ENCODE peak calls at places on chromosomes 13 and 19, in five cellular contexts. One of them, this sample, is unnamed.

GRCh38 chr13:114099918-114100445 is 32.4 kb downstream of the RASA3 start:
- DNase-seq in prostate gland: no peak
- DNase-seq in lung: no peak
- DNase-seq in pancreas: peak; percentile 64
- DNase-seq in Peyer's patch: peak; percentile 46
- DNase-seq in this sample: no peak

GRCh38 chr19:8304841-8305621 is 3.1 kb downstream of the CD320 start:
- DNase-seq in Peyer's patch: peak; percentile 47
- DNase-seq in lung: peak; percentile 27
- DNase-seq in prostate gland: peak; percentile 3
- DNase-seq in pancreas: peak; percentile 52
- DNase-seq in this sample: no peak

GRCh38 chr19:39832341-39833083 is 1.4 kb downstream of the DYRK1B start:
- DNase-seq in prostate gland: no peak
- DNase-seq in pancreas: no peak
- DNase-seq in Peyer's patch: no peak
- DNase-seq in lung: no peak
- DNase-seq in this sample: no peak

GRCh38 chr13:29065142-29065541 is 245.0 kb downstream of the MTUS2 start:
- DNase-seq in Peyer's patch: no peak
- DNase-seq in pancreas: no peak
- DNase-seq in prostate gland: no peak
- DNase-seq in lung: no peak
- DNase-seq in this sample: no peak

GRCh38 chr19:30784850-30785459 is 412.8 kb downstream of the ZNF536 start:
- DNase-seq in pancreas: peak; percentile 81
- DNase-seq in lung: peak; percentile 60
- DNase-seq in prostate gland: peak; percentile 32
- DNase-seq in Peyer's patch: peak; percentile 66
- DNase-seq in this sample: peak; percentile 14

GRCh38 chr13:46593403-46593802 is 40.4 kb downstream of the LRCH1 start:
- DNase-seq in pancreas: no peak
- DNase-seq in lung: no peak
- DNase-seq in Peyer's patch: no peak
- DNase-seq in prostate gland: no peak
- DNase-seq in this sample: no peak

GRCh38 chr19:37304190-37304883 is 66.6 kb upstream of the ZNF527 start:
- DNase-seq in pancreas: peak; percentile 70
- DNase-seq in prostate gland: no peak
- DNase-seq in Peyer's patch: no peak
- DNase-seq in lung: no peak
- DNase-seq in this sample: no peak

GRCh38 chr13:51797664-51798488 is 6.1 kb downstream of the DHRS12 start:
- DNase-seq in pancreas: no peak
- DNase-seq in prostate gland: peak; percentile 75
- DNase-seq in Peyer's patch: peak; percentile 80
- DNase-seq in lung: peak; percentile 56
- DNase-seq in this sample: no peak

GRCh38 chr19:44988896-44989563 is 12.2 kb upstream of the RELB start:
- DNase-seq in prostate gland: peak; percentile 40
- DNase-seq in lung: peak; percentile 61
- DNase-seq in Peyer's patch: peak; percentile 88
- DNase-seq in pancreas: peak; percentile 78
- DNase-seq in this sample: peak; percentile 51

GRCh38 chr13:82905071-82905470 is 977.2 kb downstream of the SLITRK1 start:
- DNase-seq in Peyer's patch: no peak
- DNase-seq in pancreas: no peak
- DNase-seq in prostate gland: no peak
- DNase-seq in lung: no peak
- DNase-seq in this sample: no peak

GRCh38 chr19:40754611-40755247 is 3.7 kb downstream of the SNRPA start:
- DNase-seq in pancreas: no peak
- DNase-seq in lung: no peak
- DNase-seq in Peyer's patch: peak; percentile 84
- DNase-seq in prostate gland: no peak
- DNase-seq in this sample: no peak

GRCh38 chr19:41753936-41754529 is 1.3 kb upstream of the CEACAM6 start:
- DNase-seq in prostate gland: peak; percentile 50
- DNase-seq in pancreas: peak; percentile 70
- DNase-seq in Peyer's patch: peak; percentile 85
- DNase-seq in lung: peak; percentile 70
- DNase-seq in this sample: no peak

GRCh38 chr13:29859971-29860370 is 9.6 kb upstream of the UBL3 start:
- DNase-seq in prostate gland: no peak
- DNase-seq in pancreas: no peak
- DNase-seq in Peyer's patch: no peak
- DNase-seq in lung: no peak
- DNase-seq in this sample: no peak

GRCh38 chr13:94548382-94549240 is 47.3 kb downstream of the TGDS start:
- DNase-seq in pancreas: peak; percentile 77
- DNase-seq in lung: no peak
- DNase-seq in prostate gland: peak; percentile 36
- DNase-seq in Peyer's patch: peak; percentile 80
- DNase-seq in this sample: peak; percentile 41

GRCh38 chr19:15371786-15372380 is 7.7 kb downstream of the AKAP8 start:
- DNase-seq in pancreas: no peak
- DNase-seq in Peyer's patch: no peak
- DNase-seq in lung: no peak
- DNase-seq in prostate gland: no peak
- DNase-seq in this sample: no peak

GRCh38 chr19:19278315-19278714 is 5.2 kb upstream of the TM6SF2 start:
- DNase-seq in Peyer's patch: no peak
- DNase-seq in pancreas: no peak
- DNase-seq in lung: no peak
- DNase-seq in prostate gland: no peak
- DNase-seq in this sample: no peak

GRCh38 chr13:106566682-106567420 is 1.1 kb downstream of the ARGLU1 start:
- DNase-seq in lung: peak; percentile 75
- DNase-seq in prostate gland: peak; percentile 54
- DNase-seq in Peyer's patch: peak; percentile 78
- DNase-seq in pancreas: no peak
- DNase-seq in this sample: peak; percentile 23

GRCh38 chr13:68927387-68928026 is 1180.1 kb upstream of the ATXN8OS start:
- DNase-seq in lung: no peak
- DNase-seq in Peyer's patch: no peak
- DNase-seq in prostate gland: no peak
- DNase-seq in pancreas: no peak
- DNase-seq in this sample: no peak

GRCh38 chr13:66354880-66355279 is 875.3 kb downstream of the PCDH9 start:
- DNase-seq in lung: no peak
- DNase-seq in pancreas: no peak
- DNase-seq in prostate gland: no peak
- DNase-seq in Peyer's patch: no peak
- DNase-seq in this sample: no peak

GRCh38 chr13:110773480-110773879 is 60.0 kb downstream of the ING1 start:
- DNase-seq in lung: no peak
- DNase-seq in Peyer's patch: no peak
- DNase-seq in pancreas: no peak
- DNase-seq in prostate gland: no peak
- DNase-seq in this sample: no peak
- TF ChIP-seq CTCF in lung: no peak
- TF ChIP-seq CTCF in Peyer's patch: no peak
- TF ChIP-seq CTCF in pancreas: no peak
- TF ChIP-seq CTCF in prostate gland: no peak
- TF ChIP-seq CTCF in this sample: no peak

DNA sequence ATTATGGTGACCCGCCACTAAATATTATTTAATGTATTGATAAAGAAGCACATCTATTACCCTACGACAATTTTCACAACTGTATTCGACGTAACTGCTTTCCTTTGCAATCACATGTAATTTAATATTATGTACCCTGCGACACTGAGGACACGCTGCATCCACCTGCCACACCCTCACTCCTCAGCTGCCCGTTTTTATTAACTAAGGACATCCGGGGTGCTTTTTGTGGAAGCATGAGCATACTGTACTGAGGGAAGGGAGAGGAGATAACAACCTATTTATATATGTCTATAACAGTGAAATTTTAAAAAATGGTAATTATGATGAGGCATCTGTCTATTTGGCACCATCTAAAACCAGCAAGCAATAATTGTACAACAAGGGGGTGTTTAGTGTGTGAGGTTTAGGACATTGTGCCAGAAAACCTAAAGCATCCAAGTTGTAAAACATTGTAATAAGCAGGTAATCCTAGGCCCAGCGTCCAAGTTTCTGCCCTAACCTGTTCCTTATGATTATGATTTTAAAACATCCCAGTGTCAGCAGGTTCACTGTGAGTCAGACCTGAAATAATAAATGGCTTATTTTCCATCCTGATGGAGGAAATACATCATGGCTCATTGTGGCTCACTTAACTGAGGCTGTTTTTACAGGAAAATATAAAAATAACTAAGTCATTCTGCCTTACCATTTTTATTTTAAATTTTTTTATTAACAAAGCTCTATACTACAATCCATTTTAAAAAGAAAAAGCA is 56.3 kb downstream of the FOXO1 start:
- DNase-seq in prostate gland: no peak
- DNase-seq in pancreas: no peak
- DNase-seq in Peyer's patch: no peak
- DNase-seq in lung: no peak
- DNase-seq in this sample: peak; percentile 81
- H3K4me1 ChIP-seq in prostate gland: peaks cover 11% of the 10 kb centered on the region
- H3K4me1 ChIP-seq in pancreas: peaks cover 26% of the 10 kb centered on the region
- H3K4me1 ChIP-seq in Peyer's patch: no peaks in the 10 kb centered on the region
- H3K4me1 ChIP-seq in lung: peaks cover 36% of the 10 kb centered on the region
- H3K4me1 ChIP-seq in this sample: peaks cover 95% of the 10 kb centered on the region

DNA sequence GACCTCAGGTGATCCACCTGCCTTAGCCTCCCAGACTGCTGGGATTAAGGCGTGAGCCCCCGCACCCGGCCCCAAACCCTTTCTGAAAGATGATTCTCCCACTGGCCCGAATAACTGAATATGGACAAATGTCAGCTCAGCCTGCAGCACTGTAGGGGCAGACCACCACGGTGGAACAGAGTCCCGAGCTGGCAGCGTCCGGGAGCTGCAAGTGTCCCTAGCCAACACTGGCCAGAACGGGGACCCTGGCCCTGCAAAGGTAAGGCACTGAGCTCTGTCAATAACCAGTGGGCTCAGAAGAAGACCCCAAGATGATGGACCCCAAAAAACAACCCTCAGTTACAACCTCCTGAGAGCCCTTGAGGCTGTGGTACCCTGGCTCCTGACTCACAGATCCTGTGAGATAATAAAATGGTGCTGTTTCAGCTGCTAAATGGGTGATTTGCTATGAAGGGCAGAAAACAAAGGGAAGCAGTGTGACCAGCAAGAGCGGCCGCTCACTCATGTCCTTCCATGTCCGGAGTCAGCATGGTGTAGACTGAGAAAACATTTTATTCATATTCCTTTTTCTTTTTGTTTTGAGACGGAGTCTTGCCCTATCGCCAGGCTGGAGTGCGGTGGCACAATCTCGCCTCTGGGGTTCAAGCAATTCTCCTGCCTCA is 1.6 kb downstream of the LSM7 start:
- DNase-seq in Peyer's patch: no peak
- DNase-seq in prostate gland: no peak
- DNase-seq in lung: no peak
- DNase-seq in pancreas: no peak
- DNase-seq in this sample: no peak
- TF ChIP-seq CTCF in Peyer's patch: no peak
- TF ChIP-seq CTCF in prostate gland: no peak
- TF ChIP-seq CTCF in lung: no peak
- TF ChIP-seq CTCF in pancreas: no peak
- TF ChIP-seq CTCF in this sample: no peak

GRCh38 chr19:6042776-6043726 is 65.1 kb upstream of the RANBP3 start:
- DNase-seq in Peyer's patch: peak; percentile 30
- DNase-seq in lung: no peak
- DNase-seq in pancreas: no peak
- DNase-seq in prostate gland: no peak
- DNase-seq in this sample: no peak
- H3K4me1 ChIP-seq in Peyer's patch: no peaks in the 10 kb centered on the region
- H3K4me1 ChIP-seq in lung: no peaks in the 10 kb centered on the region
- H3K4me1 ChIP-seq in pancreas: no peaks in the 10 kb centered on the region
- H3K4me1 ChIP-seq in prostate gland: no peaks in the 10 kb centered on the region
- H3K4me1 ChIP-seq in this sample: no peaks in the 10 kb centered on the region

DNA sequence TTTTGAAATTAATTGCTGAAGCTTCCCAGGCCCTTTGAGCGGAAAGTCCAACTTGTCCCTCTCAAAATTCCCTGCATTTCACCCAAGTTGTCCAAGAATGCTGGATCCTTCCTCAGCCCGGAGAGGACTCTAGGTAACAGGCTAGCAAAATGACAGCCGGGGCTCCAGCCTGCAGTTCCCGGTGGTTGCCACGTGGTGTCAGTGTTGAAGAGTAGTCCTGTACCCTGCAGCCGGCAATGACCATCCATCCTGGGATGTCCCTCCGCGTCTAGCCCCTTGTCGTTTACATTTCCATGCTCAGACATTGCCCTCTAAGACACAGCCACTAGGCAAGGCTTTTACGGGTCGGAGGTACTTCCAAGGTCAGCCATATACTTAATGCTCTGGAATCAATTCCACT is 31.4 kb upstream of the MTIF3 start:
- DNase-seq in pancreas: peak; percentile 69
- DNase-seq in Peyer's patch: peak; percentile 68
- DNase-seq in lung: peak; percentile 38
- DNase-seq in prostate gland: peak; percentile 9
- DNase-seq in this sample: no peak
- TF ChIP-seq CTCF in pancreas: peak; percentile 24
- TF ChIP-seq CTCF in Peyer's patch: no peak
- TF ChIP-seq CTCF in lung: no peak
- TF ChIP-seq CTCF in prostate gland: no peak
- TF ChIP-seq CTCF in this sample: peak; percentile 42